ENCODE peak calls at places on chromosomes 13 and 19, in six cellular contexts. One of them, this sample, is unnamed.

GRCh38 chr13:72050251-72050650 is 183.2 kb upstream of the DACH1 start:
- DNase-seq in lower lobe of right lung: no peak
- DNase-seq in bronchial epithelial cell: no peak
- DNase-seq in GM20000: no peak
- DNase-seq in epithelial cell of esophagus: no peak
- DNase-seq in psoas muscle: no peak
- DNase-seq in this sample: no peak

GRCh38 chr19:45897413-45897812 is 5.0 kb downstream of the MYPOP start:
- DNase-seq in lower lobe of right lung: no peak
- DNase-seq in bronchial epithelial cell: no peak
- DNase-seq in GM20000: no peak
- DNase-seq in epithelial cell of esophagus: no peak
- DNase-seq in psoas muscle: no peak
- DNase-seq in this sample: no peak

GRCh38 chr19:1131718-1132552 is 28.1 kb downstream of the GPX4 start:
- DNase-seq in lower lobe of right lung: peak; percentile 95
- DNase-seq in bronchial epithelial cell: peak; percentile 85
- DNase-seq in GM20000: peak; percentile 93
- DNase-seq in epithelial cell of esophagus: peak; percentile 96
- DNase-seq in psoas muscle: peak; percentile 89
- DNase-seq in this sample: peak; percentile 60

GRCh38 chr13:49844191-49844590 is 51.7 kb upstream of the KPNA3 start:
- DNase-seq in lower lobe of right lung: no peak
- DNase-seq in bronchial epithelial cell: no peak
- DNase-seq in GM20000: no peak
- DNase-seq in epithelial cell of esophagus: no peak
- DNase-seq in psoas muscle: no peak
- DNase-seq in this sample: no peak

GRCh38 chr19:45667620-45668341 is at the start of gene GIPR:
- DNase-seq in lower lobe of right lung: peak; percentile 66
- DNase-seq in bronchial epithelial cell: peak; percentile 85
- DNase-seq in GM20000: peak; percentile 77
- DNase-seq in epithelial cell of esophagus: peak; percentile 91
- DNase-seq in psoas muscle: peak; percentile 33
- DNase-seq in this sample: no peak

GRCh38 chr13:114068723-114069322 is 63.6 kb downstream of the RASA3 start:
- DNase-seq in lower lobe of right lung: no peak
- DNase-seq in bronchial epithelial cell: peak; percentile 20
- DNase-seq in GM20000: no peak
- DNase-seq in epithelial cell of esophagus: peak; percentile 45
- DNase-seq in psoas muscle: no peak
- DNase-seq in this sample: no peak

GRCh38 chr19:1401138-1401888 is at the start of gene GAMT:
- DNase-seq in lower lobe of right lung: no peak
- DNase-seq in bronchial epithelial cell: no peak
- DNase-seq in GM20000: peak; percentile 95
- DNase-seq in epithelial cell of esophagus: no peak
- DNase-seq in psoas muscle: no peak
- DNase-seq in this sample: no peak

GRCh38 chr19:9046694-9047093 is 36.5 kb upstream of the MUC16 start:
- DNase-seq in lower lobe of right lung: no peak
- DNase-seq in bronchial epithelial cell: no peak
- DNase-seq in GM20000: no peak
- DNase-seq in epithelial cell of esophagus: no peak
- DNase-seq in psoas muscle: no peak
- DNase-seq in this sample: no peak

GRCh38 chr13:29480893-29481525 is 114.5 kb downstream of the SLC7A1 start:
- DNase-seq in lower lobe of right lung: no peak
- DNase-seq in bronchial epithelial cell: no peak
- DNase-seq in GM20000: no peak
- DNase-seq in epithelial cell of esophagus: no peak
- DNase-seq in psoas muscle: no peak
- DNase-seq in this sample: no peak

GRCh38 chr13:44854264-44855060 is 134.8 kb downstream of the NUFIP1 start:
- DNase-seq in lower lobe of right lung: peak; percentile 66
- DNase-seq in bronchial epithelial cell: no peak
- DNase-seq in GM20000: no peak
- DNase-seq in epithelial cell of esophagus: no peak
- DNase-seq in psoas muscle: peak; percentile 80
- DNase-seq in this sample: no peak

GRCh38 chr19:491146-491741 is 5.0 kb upstream of the MADCAM1 start:
- DNase-seq in lower lobe of right lung: no peak
- DNase-seq in bronchial epithelial cell: no peak
- DNase-seq in GM20000: no peak
- DNase-seq in epithelial cell of esophagus: no peak
- DNase-seq in psoas muscle: no peak
- DNase-seq in this sample: no peak

GRCh38 chr19:4877753-4878490 is 10.5 kb upstream of the PLIN3 start:
- DNase-seq in lower lobe of right lung: no peak
- DNase-seq in bronchial epithelial cell: no peak
- DNase-seq in GM20000: no peak
- DNase-seq in epithelial cell of esophagus: no peak
- DNase-seq in psoas muscle: peak; percentile 84
- DNase-seq in this sample: no peak

GRCh38 chr13:112486386-112487126 is 101.4 kb downstream of the TUBGCP3 start:
- DNase-seq in lower lobe of right lung: no peak
- DNase-seq in bronchial epithelial cell: no peak
- DNase-seq in GM20000: no peak
- DNase-seq in epithelial cell of esophagus: no peak
- DNase-seq in psoas muscle: no peak
- DNase-seq in this sample: no peak

GRCh38 chr19:11482384-11483050 is 1.7 kb upstream of the ELAVL3 start:
- DNase-seq in lower lobe of right lung: peak; percentile 92
- DNase-seq in bronchial epithelial cell: peak; percentile 32
- DNase-seq in GM20000: peak; percentile 98
- DNase-seq in epithelial cell of esophagus: peak; percentile 76
- DNase-seq in psoas muscle: peak; percentile 84
- DNase-seq in this sample: peak; percentile 55

GRCh38 chr13:113869263-113869662 is 5.4 kb upstream of the GAS6 start:
- DNase-seq in lower lobe of right lung: no peak
- DNase-seq in bronchial epithelial cell: no peak
- DNase-seq in GM20000: no peak
- DNase-seq in epithelial cell of esophagus: no peak
- DNase-seq in psoas muscle: no peak
- DNase-seq in this sample: no peak

GRCh38 chr19:3025516-3025890 is 3.6 kb downstream of the TLE2 start:
- DNase-seq in lower lobe of right lung: no peak
- DNase-seq in bronchial epithelial cell: no peak
- DNase-seq in GM20000: no peak
- DNase-seq in epithelial cell of esophagus: no peak
- DNase-seq in psoas muscle: no peak
- DNase-seq in this sample: no peak

GRCh38 chr13:105543742-105544141 is 991.7 kb downstream of the EFNB2 start:
- DNase-seq in lower lobe of right lung: no peak
- DNase-seq in bronchial epithelial cell: peak; percentile 58
- DNase-seq in GM20000: no peak
- DNase-seq in epithelial cell of esophagus: peak; percentile 32
- DNase-seq in psoas muscle: no peak
- DNase-seq in this sample: no peak

GRCh38 chr19:41995959-41996797 is 2.1 kb upstream of the ATP1A3 start:
- DNase-seq in lower lobe of right lung: no peak
- DNase-seq in bronchial epithelial cell: no peak
- DNase-seq in GM20000: peak; percentile 62
- DNase-seq in epithelial cell of esophagus: no peak
- DNase-seq in psoas muscle: no peak
- DNase-seq in this sample: no peak

GRCh38 chr19:8695911-8696310 is 2.7 kb downstream of the ACTL9 start:
- DNase-seq in lower lobe of right lung: no peak
- DNase-seq in bronchial epithelial cell: no peak
- DNase-seq in GM20000: no peak
- DNase-seq in epithelial cell of esophagus: no peak
- DNase-seq in psoas muscle: no peak
- DNase-seq in this sample: no peak

GRCh38 chr13:22848539-22849052 is 332.2 kb upstream of the SGCG start:
- DNase-seq in lower lobe of right lung: no peak
- DNase-seq in bronchial epithelial cell: no peak
- DNase-seq in GM20000: no peak
- DNase-seq in epithelial cell of esophagus: no peak
- DNase-seq in psoas muscle: no peak
- DNase-seq in this sample: no peak

GRCh38 chr19:18433039-18433691 is 4.8 kb downstream of the ISYNA1 start:
- DNase-seq in lower lobe of right lung: no peak
- DNase-seq in bronchial epithelial cell: no peak
- DNase-seq in GM20000: peak; percentile 80
- DNase-seq in epithelial cell of esophagus: no peak
- DNase-seq in psoas muscle: no peak
- DNase-seq in this sample: no peak

GRCh38 chr19:44626067-44626624 is 12.8 kb downstream of the IGSF23 start:
- DNase-seq in lower lobe of right lung: no peak
- DNase-seq in bronchial epithelial cell: peak; percentile 95
- DNase-seq in GM20000: no peak
- DNase-seq in epithelial cell of esophagus: peak; percentile 94
- DNase-seq in psoas muscle: no peak
- DNase-seq in this sample: no peak

GRCh38 chr19:3153286-3154230 is 17.7 kb downstream of the GNA15 start:
- DNase-seq in lower lobe of right lung: no peak
- DNase-seq in bronchial epithelial cell: no peak
- DNase-seq in GM20000: no peak
- DNase-seq in epithelial cell of esophagus: no peak
- DNase-seq in psoas muscle: no peak
- DNase-seq in this sample: no peak

GRCh38 chr19:38693380-38694223 is 46.2 kb downstream of the ACTN4 start:
- DNase-seq in lower lobe of right lung: no peak
- DNase-seq in bronchial epithelial cell: peak; percentile 84
- DNase-seq in GM20000: peak; percentile 67
- DNase-seq in epithelial cell of esophagus: peak; percentile 75
- DNase-seq in psoas muscle: no peak
- DNase-seq in this sample: peak; percentile 54

GRCh38 chr13:23984541-23984940 is 87.2 kb upstream of the C1QTNF9B start:
- DNase-seq in lower lobe of right lung: no peak
- DNase-seq in bronchial epithelial cell: peak; percentile 72
- DNase-seq in GM20000: no peak
- DNase-seq in epithelial cell of esophagus: peak; percentile 69
- DNase-seq in psoas muscle: no peak
- DNase-seq in this sample: no peak

GRCh38 chr19:13234518-13234917 is 84.3 kb downstream of the IER2 start:
- DNase-seq in lower lobe of right lung: peak; percentile 59
- DNase-seq in bronchial epithelial cell: no peak
- DNase-seq in GM20000: peak; percentile 79
- DNase-seq in epithelial cell of esophagus: no peak
- DNase-seq in psoas muscle: peak; percentile 29
- DNase-seq in this sample: no peak
- TF ChIP-seq CTCF in lower lobe of right lung: peak; percentile 50
- TF ChIP-seq CTCF in bronchial epithelial cell: peak; percentile 28
- TF ChIP-seq CTCF in GM20000: no peak
- TF ChIP-seq CTCF in epithelial cell of esophagus: peak; percentile 10
- TF ChIP-seq CTCF in psoas muscle: peak; percentile 24
- TF ChIP-seq CTCF in this sample: peak; percentile 51

DNA sequence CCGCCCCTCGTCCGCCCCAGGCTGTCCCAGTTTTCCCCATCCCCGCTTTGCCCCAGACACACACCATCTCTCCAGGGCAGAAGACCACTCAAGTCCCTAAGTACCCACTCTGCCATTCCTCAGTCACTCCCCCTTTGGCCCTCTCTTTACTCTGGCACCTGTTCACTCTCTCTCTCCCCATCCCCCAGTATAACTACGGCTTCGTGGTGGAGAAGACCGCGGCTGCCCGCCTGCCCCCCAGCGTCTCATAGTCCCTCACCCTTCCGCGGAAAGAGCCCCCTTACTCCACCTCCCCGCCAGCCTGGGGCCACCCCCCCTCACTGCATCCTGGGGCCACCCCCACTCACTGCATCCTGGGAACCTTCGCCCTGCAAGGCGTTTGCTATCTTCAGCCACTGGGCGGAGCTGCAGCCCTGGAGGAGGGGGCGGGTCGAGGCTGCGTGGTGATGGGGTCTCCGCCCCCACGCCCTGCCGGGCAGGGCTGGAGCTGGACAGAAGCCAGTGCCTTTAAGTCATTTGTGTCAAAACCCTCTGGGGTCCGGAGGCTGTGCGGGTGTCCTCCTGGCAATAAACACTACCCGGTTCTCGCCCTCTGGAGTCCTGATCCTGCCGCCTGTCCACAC is 5.0 kb downstream of the MVB12A start:
- DNase-seq in lower lobe of right lung: no peak
- DNase-seq in bronchial epithelial cell: no peak
- DNase-seq in GM20000: peak; percentile 70
- DNase-seq in epithelial cell of esophagus: peak; percentile 36
- DNase-seq in psoas muscle: peak; percentile 34
- DNase-seq in this sample: no peak
- TF ChIP-seq CTCF in lower lobe of right lung: peak; percentile 21
- TF ChIP-seq CTCF in bronchial epithelial cell: peak; percentile 63
- TF ChIP-seq CTCF in GM20000: peak; percentile 55
- TF ChIP-seq CTCF in epithelial cell of esophagus: peak; percentile 61
- TF ChIP-seq CTCF in psoas muscle: no peak
- TF ChIP-seq CTCF in this sample: peak; percentile 47

GRCh38 chr13:90089051-90089450 is 1258.4 kb upstream of the MIR17HG start:
- DNase-seq in lower lobe of right lung: no peak
- DNase-seq in bronchial epithelial cell: no peak
- DNase-seq in GM20000: no peak
- DNase-seq in epithelial cell of esophagus: no peak
- DNase-seq in psoas muscle: no peak
- DNase-seq in this sample: no peak
- TF ChIP-seq CTCF in lower lobe of right lung: no peak
- TF ChIP-seq CTCF in bronchial epithelial cell: no peak
- TF ChIP-seq CTCF in GM20000: no peak
- TF ChIP-seq CTCF in epithelial cell of esophagus: no peak
- TF ChIP-seq CTCF in psoas muscle: no peak
- TF ChIP-seq CTCF in this sample: no peak

DNA sequence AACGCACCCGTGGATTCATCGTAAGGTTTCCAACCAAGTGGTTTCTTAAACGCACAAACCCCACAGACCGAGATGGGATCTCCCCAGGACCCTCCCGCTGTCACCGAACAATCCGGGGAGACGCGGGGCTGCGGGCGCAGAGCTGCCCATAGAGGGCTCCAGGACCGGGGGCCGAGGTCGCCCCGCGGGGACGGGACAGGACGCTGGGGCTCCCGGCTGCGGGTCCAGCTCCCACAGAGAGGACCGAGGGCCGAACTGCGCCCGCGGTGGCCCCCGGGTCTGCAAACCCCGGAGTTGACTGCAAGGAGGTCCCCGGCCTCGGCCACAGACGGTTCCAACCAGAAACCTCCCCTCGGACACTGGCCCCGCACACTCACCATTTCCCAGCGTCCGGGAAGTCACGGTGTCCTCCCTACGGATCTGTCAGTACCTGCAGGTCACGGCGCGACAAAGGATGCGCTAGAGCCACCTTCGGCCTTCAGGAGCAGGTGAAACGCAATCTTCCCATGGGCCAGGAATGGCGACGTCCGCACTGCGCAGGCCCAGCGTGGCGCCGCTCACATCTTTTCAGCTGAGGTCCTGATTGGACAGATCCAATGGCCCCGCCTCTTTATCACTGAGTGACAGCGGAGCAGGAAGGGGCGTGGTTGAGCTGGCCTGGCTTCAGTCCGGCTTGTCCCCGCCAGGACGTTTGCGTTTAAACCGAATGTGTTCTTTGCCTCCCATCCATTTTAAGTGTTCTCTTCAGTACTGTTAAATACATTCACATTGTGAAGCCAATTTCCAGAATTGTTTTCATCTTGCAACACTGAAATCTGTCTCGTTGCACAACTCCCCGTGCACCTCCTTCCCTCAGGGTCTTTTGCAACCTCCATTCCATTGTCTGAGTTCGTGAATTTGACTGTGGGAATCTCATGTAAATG is at the start of gene ZNF14:
- DNase-seq in lower lobe of right lung: peak; percentile 94
- DNase-seq in bronchial epithelial cell: peak; percentile 87
- DNase-seq in GM20000: peak; percentile 98
- DNase-seq in epithelial cell of esophagus: peak; percentile 95
- DNase-seq in psoas muscle: peak; percentile 90
- DNase-seq in this sample: peak; percentile 90
- TF ChIP-seq CTCF in lower lobe of right lung: no peak
- TF ChIP-seq CTCF in bronchial epithelial cell: peak; percentile 25
- TF ChIP-seq CTCF in GM20000: no peak
- TF ChIP-seq CTCF in epithelial cell of esophagus: peak; percentile 8
- TF ChIP-seq CTCF in psoas muscle: no peak
- TF ChIP-seq CTCF in this sample: peak; percentile 26

GRCh38 chr13:42400188-42400833 is 128.4 kb downstream of the AKAP11 start:
- DNase-seq in lower lobe of right lung: no peak
- DNase-seq in bronchial epithelial cell: no peak
- DNase-seq in GM20000: no peak
- DNase-seq in epithelial cell of esophagus: no peak
- DNase-seq in psoas muscle: no peak
- DNase-seq in this sample: no peak
- TF ChIP-seq CTCF in lower lobe of right lung: no peak
- TF ChIP-seq CTCF in bronchial epithelial cell: no peak
- TF ChIP-seq CTCF in GM20000: no peak
- TF ChIP-seq CTCF in epithelial cell of esophagus: no peak
- TF ChIP-seq CTCF in psoas muscle: no peak
- TF ChIP-seq CTCF in this sample: no peak

This sample was measured in GM12864.